ENCODE peak calls at places on chromosomes 16 and 17, in seven cellular contexts. J is astrocyte of the cerebellum, S is lung, H is endodermal cell, U is AG09309, F is AG10803, L is suprapubic skin. T is an unnamed sample.

GRCh38 chr17:16908282-16908681 is 63.6 kb downstream of the TNFRSF13B start:
- DNase-seq in J (no peak), S (no peak), H (peak; percentile 43), U (no peak), F (no peak), L (no peak), T (no peak)

GRCh38 chr16:2148714-2149629 is 547 bp downstream of the RAB26 start:
- DNase-seq in J (no peak), S (no peak), H (peak; percentile 76), U (no peak), F (no peak), L (no peak), T (no peak)

GRCh38 chr17:59406278-59406677 is 74.8 kb downstream of the YPEL2 start:
- DNase-seq in J (no peak), S (no peak), H (no peak), U (no peak), F (no peak), L (no peak), T (no peak)

GRCh38 chr17:38815576-38816193 is 9.4 kb downstream of the CWC25 start:
- DNase-seq in J (peak; percentile 39), S (no peak), H (no peak), U (peak; percentile 56), F (peak; percentile 68), L (no peak), T (peak; percentile 52)

GRCh38 chr17:42240201-42240600 is 36.0 kb downstream of the STAT5B start:
- DNase-seq in J (no peak), S (no peak), H (no peak), U (no peak), F (peak; percentile 17), L (no peak), T (no peak)

GRCh38 chr17:40545660-40546059 is 19.6 kb downstream of the CCR7 start:
- DNase-seq in J (no peak), S (no peak), H (peak; percentile 45), U (no peak), F (no peak), L (peak; percentile 57), T (no peak)

GRCh38 chr17:49959183-49959935 is 9.6 kb upstream of the DLX4 start:
- DNase-seq in J (no peak), S (no peak), H (peak; percentile 85), U (no peak), F (no peak), L (no peak), T (no peak)

GRCh38 chr17:44137891-44138709 is 3.6 kb upstream of the HROB start:
- DNase-seq in J (peak; percentile 96), S (peak; percentile 81), H (peak; percentile 98), U (peak; percentile 97), F (peak; percentile 99), L (peak; percentile 95), T (peak; percentile 51)

GRCh38 chr16:85047867-85048455 is 20.4 kb downstream of the KIAA0513 start:
- DNase-seq in J (no peak), S (no peak), H (no peak), U (no peak), F (no peak), L (no peak), T (no peak)

GRCh38 chr17:70071620-70072019 is 3.4 kb upstream of the KCNJ16 start:
- DNase-seq in J (no peak), S (no peak), H (no peak), U (no peak), F (no peak), L (no peak), T (no peak)

GRCh38 chr16:142405-142804 is 3.9 kb upstream of the NPRL3 start:
- DNase-seq in J (no peak), S (no peak), H (no peak), U (no peak), F (no peak), L (no peak), T (no peak)

GRCh38 chr17:34579017-34579946 is at the start of gene TMEM132E:
- DNase-seq in J (no peak), S (peak; percentile 43), H (peak; percentile 87), U (no peak), F (peak; percentile 4), L (no peak), T (peak; percentile 45)

GRCh38 chr17:57988301-57989010 is 402 bp upstream of the VEZF1 start:
- DNase-seq in J (no peak), S (peak; percentile 71), H (peak; percentile 91), U (no peak), F (peak; percentile 69), L (peak; percentile 83), T (peak; percentile 75)

GRCh38 chr16:471353-472198 is 46.1 kb downstream of the RAB11FIP3 start:
- DNase-seq in J (no peak), S (no peak), H (peak; percentile 90), U (no peak), F (peak; percentile 85), L (no peak), T (no peak)

GRCh38 chr17:65531508-65532431 is 29.7 kb downstream of the AXIN2 start:
- DNase-seq in J (no peak), S (peak; percentile 63), H (peak; percentile 82), U (no peak), F (peak; percentile 76), L (no peak), T (peak; percentile 51)

GRCh38 chr16:21971856-21972255 is 18.7 kb downstream of the UQCRC2 start:
- DNase-seq in J (no peak), S (no peak), H (no peak), U (no peak), F (no peak), L (no peak), T (no peak)

GRCh38 chr17:8397636-8398035 is at the start of gene RNF222:
- DNase-seq in J (no peak), S (no peak), H (no peak), U (no peak), F (no peak), L (no peak), T (no peak)

GRCh38 chr17:3167574-3167973 is 29.7 kb upstream of the OR1A2 start:
- DNase-seq in J (no peak), S (no peak), H (no peak), U (no peak), F (no peak), L (no peak), T (no peak)

GRCh38 chr17:13704333-13704732 is 102.6 kb upstream of the HS3ST3A1 start:
- DNase-seq in J (peak; percentile 43), S (no peak), H (no peak), U (peak; percentile 8), F (peak; percentile 80), L (no peak), T (no peak)

GRCh38 chr17:76697702-76698465 is 12.9 kb downstream of the MXRA7 start:
- DNase-seq in J (no peak), S (no peak), H (peak; percentile 78), U (no peak), F (no peak), L (no peak), T (peak; percentile 86)

GRCh38 chr17:34613064-34614019 is 34.0 kb downstream of the TMEM132E start:
- DNase-seq in J (no peak), S (no peak), H (peak; percentile 84), U (no peak), F (no peak), L (no peak), T (peak; percentile 4)

GRCh38 chr17:5035356-5035755 is at the start of gene SLC52A1:
- DNase-seq in J (no peak), S (no peak), H (peak; percentile 81), U (no peak), F (no peak), L (no peak), T (no peak)

GRCh38 chr17:81126281-81127132 is 38.8 kb upstream of the PVALEF start:
- DNase-seq in J (no peak), S (no peak), H (no peak), U (no peak), F (no peak), L (no peak), T (no peak)

GRCh38 chr17:80264048-80264792 is 3.6 kb downstream of the RNF213 start:
- DNase-seq in J (no peak), S (no peak), H (peak; percentile 48), U (no peak), F (no peak), L (no peak), T (no peak)

GRCh38 chr17:2736956-2737355 is 12.5 kb downstream of the CCDC92B start:
- DNase-seq in J (no peak), S (no peak), H (no peak), U (no peak), F (no peak), L (no peak), T (peak; percentile 18)

GRCh38 chr17:51873302-51873701 is 285.2 kb downstream of the CA10 start:
- DNase-seq in J (no peak), S (no peak), H (peak; percentile 55), U (no peak), F (no peak), L (no peak), T (no peak)

GRCh38 chr16:20878682-20879147 is 21.4 kb downstream of the DCUN1D3 start:
- DNase-seq in J (no peak), S (no peak), H (no peak), U (no peak), F (no peak), L (no peak), T (no peak)
- H3K4me3 ChIP-seq in J (no peak overlapping the region), S (no peak overlapping the region), H (no peak overlapping the region), U (no peak overlapping the region), F (no peak overlapping the region), L (no peak overlapping the region), T (no peak overlapping the region)

GRCh38 chr16:57775661-57776469 is 26.4 kb downstream of the KIFC3 start:
- DNase-seq in J (no peak), S (no peak), H (peak; percentile 99), U (no peak), F (no peak), L (no peak), T (peak; percentile 21)
- TF ChIP-seq CTCF in J (peak; percentile 47), S (no peak), H (peak; percentile 96), U (no peak), F (no peak), L (no peak), T (peak; percentile 27)

GRCh38 chr16:89358030-89359005 is 132.0 kb downstream of the ANKRD11 start:
- DNase-seq in J (no peak), S (no peak), H (no peak), U (no peak), F (no peak), L (no peak), T (no peak)

GRCh38 chr16:89355036-89355435 is 135.3 kb downstream of the ANKRD11 start:
- DNase-seq in J (no peak), S (no peak), H (no peak), U (no peak), F (no peak), L (no peak), T (no peak)

GRCh38 chr16:89355686-89356085 is 134.7 kb downstream of the ANKRD11 start:
- DNase-seq in J (no peak), S (no peak), H (no peak), U (no peak), F (no peak), L (no peak), T (no peak)

GRCh38 chr16:89357460-89357859 is 132.9 kb downstream of the ANKRD11 start:
- DNase-seq in J (no peak), S (no peak), H (peak; percentile 70), U (no peak), F (no peak), L (no peak), T (no peak)

GRCh38 chr16:89357055-89357454 is 133.3 kb downstream of the ANKRD11 start:
- DNase-seq in J (no peak), S (no peak), H (peak; percentile 83), U (no peak), F (no peak), L (no peak), T (no peak)
- H3K4me3 ChIP-seq in J (no peak overlapping the region), S (no peak overlapping the region), H (no peak overlapping the region), U (no peak overlapping the region), F (no peak overlapping the region), L (no peak overlapping the region), T (no peak overlapping the region)

GRCh38 chr16:6091021-6091420 is 993.4 kb upstream of the EEF2KMT start:
- DNase-seq in J (no peak), S (no peak), H (no peak), U (no peak), F (no peak), L (no peak), T (no peak)
- TF ChIP-seq CTCF in J (no peak), S (no peak), H (no peak), U (no peak), F (no peak), L (no peak), T (no peak)